ENCODE peak calls at places on chromosomes 3 and 15, in six cellular contexts. R is kidney tubule cell, D is WTC11, F is NCI-H2107, C is type B pancreatic cell, S is HCT116. L is an unnamed sample.

GRCh38 chr3:71048948-71049347 is 534.6 kb downstream of the FOXP1 start:
- DNase-seq in R (no peak), D (no peak), F (no peak), C (no peak), S (no peak), L (no peak)

GRCh38 chr15:73172508-73172907 is 120.2 kb downstream of the NEO1 start:
- DNase-seq in R (no peak), D (no peak), F (no peak), C (no peak), S (no peak), L (no peak)

GRCh38 chr3:132638721-132639120 is 20.9 kb downstream of the ACAD11 start:
- DNase-seq in R (peak; percentile 45), D (no peak), F (no peak), C (no peak), S (no peak), L (no peak)

GRCh38 chr3:164370970-164371369 is 707.3 kb downstream of the SI start:
- DNase-seq in R (no peak), D (no peak), F (no peak), C (no peak), S (no peak), L (no peak)

GRCh38 chr3:34882764-34883163 is 756.6 kb upstream of the ARPP21 start:
- DNase-seq in R (no peak), D (no peak), F (no peak), C (no peak), S (no peak), L (no peak)

GRCh38 chr3:111820651-111821050 is 38.4 kb upstream of the PHLDB2 start:
- DNase-seq in R (peak; percentile 35), D (no peak), F (no peak), C (no peak), S (no peak), L (no peak)

GRCh38 chr15:71469393-71469792 is 341.0 kb upstream of the NR2E3 start:
- DNase-seq in R (no peak), D (peak; percentile 33), F (no peak), C (no peak), S (no peak), L (no peak)

GRCh38 chr15:61195116-61196002 is 33.7 kb downstream of the RORA start:
- DNase-seq in R (peak; percentile 37), D (no peak), F (no peak), C (no peak), S (peak; percentile 26), L (peak; percentile 0)

GRCh38 chr3:101501783-101502182 is 11.2 kb downstream of the SENP7 start:
- DNase-seq in R (no peak), D (no peak), F (no peak), C (no peak), S (no peak), L (no peak)

GRCh38 chr3:43071313-43071893 is 34.5 kb downstream of the POMGNT2 start:
- DNase-seq in R (no peak), D (peak; percentile 43), F (no peak), C (no peak), S (peak; percentile 19), L (no peak)

GRCh38 chr15:73530649-73531048 is 87.7 kb downstream of the REC114 start:
- DNase-seq in R (no peak), D (no peak), F (no peak), C (no peak), S (no peak), L (no peak)

GRCh38 chr3:59248976-59249375 is 199.2 kb upstream of the CFAP20DC start:
- DNase-seq in R (peak; percentile 22), D (no peak), F (no peak), C (no peak), S (no peak), L (no peak)

GRCh38 chr3:51802091-51802720 is 23.2 kb upstream of the IQCF6 start:
- DNase-seq in R (no peak), D (no peak), F (no peak), C (no peak), S (no peak), L (no peak)

GRCh38 chr3:169825316-169825715 is 12.6 kb upstream of the LRRC34 start:
- DNase-seq in R (no peak), D (no peak), F (no peak), C (no peak), S (no peak), L (no peak)

GRCh38 chr3:195129644-195130492 is 141.1 kb downstream of the XXYLT1 start:
- DNase-seq in R (no peak), D (no peak), F (no peak), C (no peak), S (no peak), L (no peak)

GRCh38 chr3:61807865-61808276 is 246.5 kb downstream of the PTPRG start:
- DNase-seq in R (no peak), D (no peak), F (no peak), C (no peak), S (no peak), L (peak; percentile 1)

GRCh38 chr3:15064299-15064834 is 748 bp downstream of the MRPS25 start:
- DNase-seq in R (peak; percentile 56), D (no peak), F (no peak), C (no peak), S (no peak), L (no peak)

GRCh38 chr15:66285462-66286280 is 7.7 kb upstream of the DIS3L start:
- DNase-seq in R (no peak), D (no peak), F (no peak), C (no peak), S (no peak), L (no peak)

GRCh38 chr3:112973325-112974177 is 1.4 kb downstream of the CD200R1 start:
- DNase-seq in R (no peak), D (no peak), F (no peak), C (no peak), S (no peak), L (no peak)

GRCh38 chr3:24457719-24458118 is 36.9 kb downstream of the THRB start:
- DNase-seq in R (peak; percentile 16), D (no peak), F (no peak), C (no peak), S (no peak), L (no peak)